ENCODE peak calls at places on chromosomes 2 and 18, in six cellular contexts. U, V, S, P, G and N are unnamed samples.

GRCh38 chr2:222989431-222989830 is 62.6 kb upstream of the KCNE4 start:
- DNase-seq in G (no peak), V (no peak), S (no peak), P (no peak), U (no peak), N (no peak)

GRCh38 chr18:74582642-74583041 is 15.0 kb upstream of the ZNF407 start:
- DNase-seq in V (no peak), P (no peak), U (no peak), S (no peak), G (no peak), N (no peak)

GRCh38 chr18:3995476-3996102 is 459.5 kb downstream of the DLGAP1 start:
- DNase-seq in V (peak), P (peak), S (peak), G (peak), U (peak), N (peak)

GRCh38 chr2:160241251-160242137 is 41.4 kb upstream of the ITGB6 start:
- DNase-seq in S (no peak), U (peak), G (no peak), P (peak), V (peak), N (peak)

GRCh38 chr18:5058768-5059539 is 138.1 kb downstream of the AKAIN1 start:
- DNase-seq in V (no peak), U (peak), G (no peak), S (no peak), P (no peak), N (no peak)

GRCh38 chr2:217897091-217897715 is 105.6 kb downstream of the TNS1 start:
- DNase-seq in G (no peak), S (no peak), V (peak), P (no peak), U (no peak), N (peak)

GRCh38 chr2:59301466-59302402 is 1060.6 kb upstream of the FANCL start:
- DNase-seq in U (peak), S (no peak), G (peak), P (peak), V (peak), N (peak)

GRCh38 chr2:210553371-210553770 is 3.0 kb upstream of the CPS1 start:
- DNase-seq in G (peak), V (no peak), U (no peak), S (no peak), P (peak), N (peak)

DNA sequence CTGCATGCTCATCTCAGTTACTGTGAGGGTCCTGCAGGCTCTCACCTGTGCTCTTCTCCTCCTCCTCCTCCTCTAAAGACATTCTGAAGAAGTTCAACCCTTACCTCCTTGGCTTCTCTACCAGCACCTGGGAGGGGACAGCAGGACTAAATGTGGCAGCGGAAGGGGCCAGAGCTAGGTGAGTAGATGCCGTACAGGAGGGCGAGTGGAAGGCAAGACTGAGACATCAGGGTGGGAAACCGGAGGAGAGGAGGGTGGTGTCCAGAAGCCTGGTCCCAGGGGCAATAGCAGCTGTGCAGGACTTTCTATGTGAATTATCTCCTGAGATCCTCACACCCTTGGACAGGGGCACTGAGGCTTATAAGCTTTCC is 124.9 kb downstream of the PLB1 start:
- DNase-seq in U (no peak), G (no peak), S (no peak), P (no peak), V (no peak), N (no peak)
- H3K27ac ChIP-seq in U (peak), G (no peak), S (peak), P (peak), V (peak), N (peak)

GRCh38 chr2:26268184-26268583 is 23.4 kb downstream of the HADHB start:
- DNase-seq in V (no peak), P (peak), S (no peak), G (peak), U (peak), N (no peak)
- H3K27ac ChIP-seq in V (no peak), P (no peak), S (no peak), G (peak), U (peak), N (no peak)

GRCh38 chr2:159083601-159084000 is 115.2 kb downstream of the TANC1 start:
- DNase-seq in P (peak), U (peak), S (no peak), G (no peak), V (no peak), N (no peak)
- H3K27ac ChIP-seq in P (peak), U (peak), S (no peak), G (no peak), V (no peak), N (no peak)

GRCh38 chr2:47488870-47489584 is 86.1 kb downstream of the MSH2 start:
- DNase-seq in U (peak), G (no peak), V (peak), S (no peak), P (peak), N (peak)
- H3K27ac ChIP-seq in U (no peak), G (no peak), V (no peak), S (no peak), P (no peak), N (peak)

GRCh38 chr2:170228429-170228828 is 50.5 kb downstream of the MYO3B start:
- DNase-seq in P (no peak), U (no peak), G (no peak), S (no peak), V (no peak), N (no peak)
- H3K27ac ChIP-seq in P (no peak), U (no peak), G (no peak), S (no peak), V (no peak), N (no peak)

DNA sequence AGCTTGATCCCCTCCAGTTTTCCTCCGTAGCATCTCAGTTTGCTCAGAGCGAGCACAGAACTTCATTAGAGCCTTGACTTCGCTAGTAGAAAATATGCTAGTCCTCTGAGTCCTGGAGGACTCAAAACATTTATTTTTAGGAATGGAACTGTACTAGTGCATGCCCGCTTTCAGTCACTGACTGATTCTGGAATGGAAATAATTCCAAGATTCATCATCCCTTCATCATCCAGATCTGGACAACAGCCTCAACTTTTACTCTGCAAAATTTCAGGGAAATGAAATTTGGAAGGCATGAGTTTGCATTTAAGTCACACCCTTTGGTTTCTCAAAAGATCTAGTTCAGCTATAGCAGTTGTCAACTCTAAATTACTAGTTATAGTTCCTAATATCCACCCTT is 304.6 kb downstream of the XIRP2 start:
- DNase-seq in G (no peak), U (peak), S (no peak), P (peak), V (no peak), N (no peak)
- H3K27ac ChIP-seq in G (no peak), U (peak), S (no peak), P (peak), V (peak), N (no peak)

DNA sequence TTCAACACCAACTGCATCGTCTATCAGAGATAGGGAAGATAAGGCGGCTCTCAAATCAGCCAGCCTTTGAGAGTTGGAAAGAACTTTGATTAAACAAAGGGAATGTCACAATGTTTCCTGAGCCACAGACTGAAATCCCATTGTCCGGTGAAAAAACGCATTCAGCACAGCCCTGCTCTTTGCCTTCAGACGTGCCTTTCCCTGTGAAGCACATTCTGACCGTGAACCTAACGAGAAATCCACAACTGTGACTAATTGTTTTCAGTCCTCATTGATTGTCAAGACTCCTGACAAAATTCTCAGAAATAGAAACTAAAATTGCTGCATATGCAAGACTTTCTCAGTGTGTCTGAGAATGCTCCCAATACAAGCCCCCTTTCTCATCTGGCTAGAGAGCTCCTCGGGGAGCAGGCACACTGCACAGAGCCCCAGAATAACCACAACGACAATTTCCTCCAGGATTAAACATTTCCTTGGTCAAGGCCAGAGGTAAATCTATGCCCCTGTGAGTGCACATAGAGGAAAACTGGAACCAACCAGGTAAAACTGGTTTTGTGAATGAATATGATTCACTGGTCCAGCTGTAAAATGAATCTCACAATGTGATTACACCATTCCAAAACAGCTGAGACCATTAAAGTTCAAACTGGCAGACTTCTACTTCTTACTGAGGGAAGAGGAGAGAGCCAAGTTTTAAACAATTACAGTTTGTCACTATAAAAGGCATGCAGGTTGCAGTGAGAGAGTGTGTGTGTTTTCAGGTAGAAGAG is 561.9 kb upstream of the ID2 start:
- DNase-seq in S (no peak), P (peak), U (peak), V (peak), G (no peak), N (peak)
- H3K27ac ChIP-seq in S (no peak), P (no peak), U (peak), V (peak), G (no peak), N (no peak)

GRCh38 chr2:66576381-66577330 is 141.7 kb downstream of the MEIS1 start:
- DNase-seq in P (peak), G (peak), S (no peak), V (peak), U (peak), N (peak)

GRCh38 chr2:66573412-66573811 is 138.5 kb downstream of the MEIS1 start:
- DNase-seq in P (no peak), U (no peak), S (no peak), G (peak), V (no peak), N (no peak)

GRCh38 chr2:66573866-66574265 is 138.9 kb downstream of the MEIS1 start:
- DNase-seq in S (no peak), G (peak), V (no peak), P (peak), U (no peak), N (no peak)

GRCh38 chr2:66575625-66576371 is 140.9 kb downstream of the MEIS1 start:
- DNase-seq in U (peak), V (no peak), G (peak), P (peak), S (no peak), N (no peak)

DNA sequence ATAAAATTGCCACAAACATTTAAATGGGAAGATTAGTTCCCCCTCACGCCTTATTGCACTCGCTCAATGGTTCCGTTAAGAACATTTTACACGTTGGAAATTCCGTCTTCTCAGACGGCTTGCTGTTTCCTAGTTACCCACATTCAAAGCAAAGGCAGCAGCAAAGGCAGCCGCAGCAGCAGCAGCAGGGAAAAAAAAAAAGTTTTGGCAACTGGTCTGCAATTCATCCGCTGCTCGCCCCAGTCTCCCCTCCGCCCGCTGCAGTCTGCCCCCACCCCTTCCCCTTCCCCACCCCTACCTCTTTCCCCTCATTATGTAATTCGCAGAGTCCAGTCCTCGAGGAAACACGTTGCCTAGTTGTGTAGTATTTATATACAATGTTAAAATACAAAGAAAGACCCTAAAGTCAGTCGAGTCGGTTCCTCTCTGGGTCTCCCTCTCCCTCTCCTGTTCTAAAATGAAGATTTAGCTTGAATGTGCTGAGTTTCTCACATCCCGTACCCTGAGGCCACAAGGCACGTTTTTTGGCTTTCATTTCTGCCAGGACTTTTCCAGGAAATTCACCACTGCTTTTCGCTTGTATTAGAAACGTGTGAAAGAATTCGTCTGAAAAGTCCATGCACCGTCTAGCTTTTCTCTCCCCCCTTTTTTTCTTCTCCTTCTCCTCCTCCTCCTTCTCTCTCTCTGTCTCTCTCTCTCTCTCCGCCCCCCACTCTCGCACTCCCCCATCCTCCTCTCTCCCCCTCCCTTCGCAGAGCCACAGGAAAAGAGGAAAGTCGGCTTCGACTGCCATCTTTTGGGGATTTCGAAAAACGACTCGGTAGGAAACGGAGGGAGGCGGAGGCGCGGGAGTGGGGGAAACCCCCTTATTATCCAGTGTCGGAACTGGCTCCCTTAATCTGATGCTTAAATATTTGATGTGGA is 140.0 kb downstream of the MEIS1 start:
- DNase-seq in S (no peak), U (peak), V (peak), G (peak), P (peak), N (peak)
- H3K27ac ChIP-seq in S (no peak), U (peak), V (no peak), G (peak), P (peak), N (peak)

GRCh38 chr2:224957540-224958465 is 84.5 kb downstream of the DOCK10 start:
- DNase-seq in U (peak), P (no peak), S (no peak), V (no peak), G (no peak), N (no peak)
- H3K27ac ChIP-seq in U (peak), P (no peak), S (no peak), V (no peak), G (no peak), N (no peak)

GRCh38 chr18:79960921-79961526 is 3.4 kb upstream of the HSBP1L1 start:
- DNase-seq in G (no peak), P (no peak), U (no peak), S (no peak), V (no peak), N (no peak)
- H3K27ac ChIP-seq in G (no peak), P (no peak), U (no peak), S (no peak), V (peak), N (peak)